ENCODE peak calls at places on chromosomes 1 and 21, in eight cellular contexts. V, A, W, L, H, F, X and R are unnamed samples.
A peak's percentile ranks its signal among the peaks of the same experiment; 100 is the strongest.

GRCh38 chr1:160844447-160845232 is 18.0 kb downstream of the CD244 start:
- DNase-seq in V (no peak), A (no peak), W (no peak), L (no peak), H (no peak), F (no peak), X (no peak), R (no peak)

GRCh38 chr1:35573198-35573775 is at the start of gene TFAP2E:
- DNase-seq in V (peak; percentile 45), A (no peak), W (no peak), L (peak; percentile 65), H (peak; percentile 71), F (no peak), X (peak; percentile 70), R (no peak)

GRCh38 chr1:185559684-185560310 is 174.4 kb upstream of the HMCN1 start:
- DNase-seq in V (peak; percentile 50), A (no peak), W (peak; percentile 19), L (peak; percentile 57), H (peak; percentile 67), F (no peak), X (peak; percentile 52), R (peak; percentile 45)

GRCh38 chr1:212234431-212235298 is 50.5 kb upstream of the PPP2R5A start:
- DNase-seq in V (peak; percentile 81), A (peak; percentile 45), W (no peak), L (no peak), H (no peak), F (peak; percentile 83), X (peak; percentile 63), R (no peak)

GRCh38 chr1:71587961-71588360 is 507.1 kb upstream of the ZRANB2 start:
- DNase-seq in V (no peak), A (no peak), W (no peak), L (no peak), H (no peak), F (no peak), X (peak; percentile 56), R (no peak)

GRCh38 chr1:26237230-26237966 is 3.4 kb downstream of the CEP85 start:
- DNase-seq in V (no peak), A (no peak), W (no peak), L (no peak), H (no peak), F (no peak), X (no peak), R (no peak)

GRCh38 chr1:23475134-23475628 is 8.8 kb downstream of the ASAP3 start:
- DNase-seq in V (peak; percentile 73), A (no peak), W (no peak), L (no peak), H (no peak), F (no peak), X (peak; percentile 28), R (no peak)

GRCh38 chr1:84691139-84691783 is 1.0 kb upstream of the SSX2IP start:
- DNase-seq in V (no peak), A (no peak), W (no peak), L (no peak), H (no peak), F (no peak), X (peak; percentile 29), R (no peak)

GRCh38 chr1:16090076-16090826 is 16.8 kb upstream of the FAM131C start:
- DNase-seq in V (no peak), A (no peak), W (no peak), L (no peak), H (no peak), F (no peak), X (no peak), R (no peak)

GRCh38 chr1:117403597-117403996 is 36.3 kb downstream of the MAN1A2 start:
- DNase-seq in V (no peak), A (no peak), W (no peak), L (no peak), H (no peak), F (no peak), X (no peak), R (no peak)

GRCh38 chr1:76955652-76956051 is 88.4 kb downstream of the ST6GALNAC5 start:
- DNase-seq in V (no peak), A (no peak), W (no peak), L (no peak), H (no peak), F (no peak), X (no peak), R (no peak)

GRCh38 chr1:230425252-230426061 is 675 bp downstream of the PGBD5 start:
- DNase-seq in V (peak; percentile 32), A (no peak), W (no peak), L (no peak), H (no peak), F (no peak), X (no peak), R (peak; percentile 28)

GRCh38 chr1:170273556-170274501 is 128.1 kb downstream of the NTMT2 start:
- DNase-seq in V (no peak), A (peak; percentile 35), W (no peak), L (no peak), H (no peak), F (peak; percentile 69), X (no peak), R (no peak)

GRCh38 chr1:89910780-89911179 is 84.1 kb upstream of the ZNF326 start:
- DNase-seq in V (no peak), A (no peak), W (no peak), L (no peak), H (no peak), F (no peak), X (no peak), R (no peak)

GRCh38 chr21:35578350-35578782 is 482.0 kb downstream of the SETD4 start:
- DNase-seq in V (no peak), A (no peak), W (no peak), L (no peak), H (no peak), F (no peak), X (no peak), R (no peak)

GRCh38 chr1:1205769-1206375 is 520 bp downstream of the TNFRSF18 start:
- DNase-seq in V (no peak), A (no peak), W (no peak), L (peak; percentile 32), H (no peak), F (no peak), X (no peak), R (no peak)

GRCh38 chr1:210932104-210932503 is 201.8 kb downstream of the KCNH1 start:
- DNase-seq in V (no peak), A (no peak), W (no peak), L (no peak), H (no peak), F (no peak), X (no peak), R (no peak)

GRCh38 chr1:10680487-10680886 is 116.0 kb downstream of the CASZ1 start:
- DNase-seq in V (no peak), A (no peak), W (no peak), L (peak; percentile 39), H (peak; percentile 73), F (no peak), X (no peak), R (no peak)

GRCh38 chr1:10681296-10682113 is 114.9 kb downstream of the CASZ1 start:
- DNase-seq in V (no peak), A (no peak), W (no peak), L (no peak), H (no peak), F (no peak), X (no peak), R (no peak)

GRCh38 chr1:10685196-10685850 is 111.1 kb downstream of the CASZ1 start:
- DNase-seq in V (no peak), A (no peak), W (no peak), L (no peak), H (no peak), F (no peak), X (no peak), R (no peak)

GRCh38 chr1:10682114-10682445 is 114.4 kb downstream of the CASZ1 start:
- DNase-seq in V (no peak), A (no peak), W (no peak), L (no peak), H (no peak), F (no peak), X (no peak), R (no peak)

GRCh38 chr1:10682449-10683365 is 113.7 kb downstream of the CASZ1 start:
- DNase-seq in V (no peak), A (no peak), W (no peak), L (no peak), H (no peak), F (no peak), X (no peak), R (no peak)
- TF ChIP-seq CTCF in V (no peak), A (no peak), W (no peak), L (no peak), H (no peak), F (no peak), X (no peak), R (no peak)

GRCh38 chr1:92441316-92442311 is 45.1 kb downstream of the GFI1 start:
- DNase-seq in V (no peak), A (no peak), W (no peak), L (peak; percentile 68), H (peak; percentile 61), F (no peak), X (no peak), R (peak; percentile 90)
- H3K4me3 ChIP-seq in V (no peak overlapping the region), A (no peak overlapping the region), W (no peak overlapping the region), L (peak overlapping the region; percentile 22), H (peak overlapping the region; percentile 18), F (no peak overlapping the region), X (no peak overlapping the region), R (peak overlapping the region; percentile 43)

GRCh38 chr1:209218986-209219385 is 364.5 kb upstream of the CAMK1G start:
- DNase-seq in V (no peak), A (no peak), W (no peak), L (no peak), H (no peak), F (no peak), X (no peak), R (no peak)

GRCh38 chr1:209213989-209214388 is 369.5 kb upstream of the CAMK1G start:
- DNase-seq in V (no peak), A (no peak), W (no peak), L (no peak), H (no peak), F (no peak), X (no peak), R (no peak)

GRCh38 chr1:209220048-209220524 is 363.4 kb upstream of the CAMK1G start:
- DNase-seq in V (no peak), A (no peak), W (no peak), L (no peak), H (no peak), F (no peak), X (no peak), R (no peak)

GRCh38 chr1:209215826-209216225 is 367.7 kb upstream of the CAMK1G start:
- DNase-seq in V (no peak), A (no peak), W (no peak), L (no peak), H (no peak), F (no peak), X (no peak), R (no peak)

DNA sequence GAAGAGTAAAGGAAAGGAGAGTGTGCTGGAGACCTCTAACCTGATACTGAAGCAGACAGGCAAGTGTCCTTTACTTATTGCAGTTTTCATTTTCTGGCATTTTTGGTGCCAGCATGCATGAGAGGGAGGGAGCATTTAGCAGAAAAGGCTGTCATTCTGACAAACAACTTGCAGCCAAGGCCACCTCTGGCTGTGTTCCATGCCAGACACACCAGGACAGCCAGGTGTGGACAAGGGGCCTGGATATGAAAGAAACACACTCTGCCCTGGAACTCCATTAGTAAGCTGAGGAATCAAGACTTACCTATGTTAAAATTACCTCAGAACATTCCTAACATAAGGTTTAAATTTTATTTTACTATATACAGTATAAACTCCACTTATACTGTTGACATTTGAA is 365.4 kb upstream of the CAMK1G start:
- DNase-seq in V (no peak), A (no peak), W (no peak), L (no peak), H (no peak), F (no peak), X (no peak), R (no peak)
- H3K4me1 ChIP-seq in V (no peaks in the 10 kb centered on the region), A (no peaks in the 10 kb centered on the region), W (no peaks in the 10 kb centered on the region), L (no peaks in the 10 kb centered on the region), H (no peaks in the 10 kb centered on the region), F (no peaks in the 10 kb centered on the region), X (no peaks in the 10 kb centered on the region), R (no peaks in the 10 kb centered on the region)

GRCh38 chr1:155175927-155176371 is 2.3 kb downstream of the TRIM46 start:
- DNase-seq in V (no peak), A (peak; percentile 25), W (no peak), L (peak; percentile 16), H (peak; percentile 53), F (peak; percentile 66), X (peak; percentile 48), R (no peak)
- TF ChIP-seq CTCF in V (no peak), A (no peak), W (no peak), L (no peak), H (no peak), F (no peak), X (no peak), R (no peak)